ENCODE peak calls at places on chromosomes 16 and 17, in four cellular contexts. T, R, N and U are unnamed samples.

GRCh38 chr17:4898351-4898750 is 985 bp upstream of the C17orf107 start:
- DNase-seq in T (no peak), R (no peak), N (no peak), U (no peak)

GRCh38 chr17:79915850-79916430 is 76.7 kb upstream of the CBX4 start:
- DNase-seq in T (no peak), R (no peak), N (no peak), U (peak; percentile 92)

GRCh38 chr17:82021728-82022309 is 859 bp downstream of the CENPX start:
- DNase-seq in T (no peak), R (no peak), N (no peak), U (no peak)

GRCh38 chr17:78725448-78726021 is 56.5 kb downstream of the CYTH1 start:
- DNase-seq in T (no peak), R (no peak), N (no peak), U (no peak)

GRCh38 chr16:20401475-20402016 is 3.0 kb downstream of the PDILT start:
- DNase-seq in T (no peak), R (no peak), N (no peak), U (no peak)

GRCh38 chr16:5012887-5013286 is 20.8 kb downstream of the NAGPA start:
- DNase-seq in T (no peak), R (no peak), N (no peak), U (no peak)

GRCh38 chr17:21283482-21284318 is 811 bp upstream of the MAP2K3 start:
- DNase-seq in T (no peak), R (no peak), N (peak; percentile 76), U (no peak)

GRCh38 chr17:82603981-82604448 is 44.2 kb downstream of the WDR45B start:
- DNase-seq in T (peak; percentile 46), R (no peak), N (no peak), U (no peak)

GRCh38 chr16:85416267-85417109 is 196.6 kb upstream of the GSE1 start:
- DNase-seq in T (peak; percentile 8), R (no peak), N (no peak), U (peak; percentile 82)

GRCh38 chr17:68698761-68699160 is 97.6 kb upstream of the FAM20A start:
- DNase-seq in T (no peak), R (no peak), N (no peak), U (no peak)

GRCh38 chr16:47780213-47780612 is 319.1 kb downstream of the PHKB start:
- DNase-seq in T (no peak), R (no peak), N (no peak), U (no peak)

GRCh38 chr16:17515421-17516210 is 44.9 kb upstream of the XYLT1 start:
- DNase-seq in T (no peak), R (no peak), N (peak; percentile 79), U (no peak)

GRCh38 chr17:42553866-42554249 is 1.1 kb downstream of the HSD17B1 start:
- DNase-seq in T (no peak), R (no peak), N (no peak), U (no peak)

GRCh38 chr16:58462089-58462488 is 37.9 kb upstream of the NDRG4 start:
- DNase-seq in T (no peak), R (no peak), N (no peak), U (no peak)

GRCh38 chr16:19344224-19344801 is 58.8 kb downstream of the CLEC19A start:
- DNase-seq in T (no peak), R (no peak), N (no peak), U (no peak)

GRCh38 chr16:27529962-27530361 is 19.8 kb downstream of the GTF3C1 start:
- DNase-seq in T (peak; percentile 29), R (peak; percentile 67), N (peak; percentile 81), U (no peak)

GRCh38 chr16:50602531-50603205 is 54.5 kb downstream of the NKD1 start:
- DNase-seq in T (no peak), R (no peak), N (no peak), U (no peak)

GRCh38 chr16:2267913-2268666 is at the start of gene RNPS1:
- DNase-seq in T (peak; percentile 91), R (peak; percentile 80), N (peak; percentile 93), U (peak; percentile 96)

GRCh38 chr17:17377568-17377967 is 74.4 kb downstream of the NT5M start:
- DNase-seq in T (no peak), R (no peak), N (no peak), U (no peak)

GRCh38 chr16:80940069-80940856 is 66.4 kb downstream of the CMC2 start:
- DNase-seq in T (no peak), R (peak; percentile 28), N (peak; percentile 40), U (no peak)

GRCh38 chr17:4719684-4720221 is 9.3 kb downstream of the ARRB2 start:
- DNase-seq in T (no peak), R (no peak), N (no peak), U (no peak)

GRCh38 chr16:30087181-30087898 is 4.4 kb downstream of the TBX6 start:
- DNase-seq in T (no peak), R (no peak), N (no peak), U (no peak)

GRCh38 chr17:37055511-37055910 is 106.8 kb downstream of the AATF start:
- DNase-seq in T (no peak), R (no peak), N (no peak), U (no peak)

GRCh38 chr17:79664925-79665738 is 54.3 kb upstream of the RBFOX3 start:
- DNase-seq in T (peak; percentile 41), R (no peak), N (peak; percentile 25), U (peak; percentile 82)

GRCh38 chr17:40356906-40357861 is 7.4 kb downstream of the GJD3 start:
- DNase-seq in T (no peak), R (no peak), N (no peak), U (no peak)

GRCh38 chr16:75593825-75594820 is 27.9 kb downstream of the GABARAPL2 start:
- DNase-seq in T (no peak), R (no peak), N (peak; percentile 72), U (peak; percentile 79)

GRCh38 chr16:88440111-88440510 is 13.0 kb upstream of the ZFPM1 start:
- DNase-seq in T (no peak), R (no peak), N (no peak), U (no peak)